ENCODE peak calls at places on chromosomes 2 and 18, in four cellular contexts. One of them, this sample, is unnamed.

GRCh38 chr2:6053711-6054393 is 361.7 kb downstream of the SOX11 start:
- DNase-seq in HepG2: no peak
- DNase-seq in K562: no peak
- DNase-seq in WTC11: no peak
- DNase-seq in this sample: no peak

GRCh38 chr2:14047491-14047890 is 585.0 kb upstream of the LRATD1 start:
- DNase-seq in K562: no peak
- DNase-seq in HepG2: no peak
- DNase-seq in WTC11: no peak
- DNase-seq in this sample: no peak

GRCh38 chr18:48947102-48947501 is 3.7 kb downstream of the SMAD7 start:
- DNase-seq in WTC11: no peak
- DNase-seq in K562: no peak
- DNase-seq in HepG2: no peak
- DNase-seq in this sample: no peak

GRCh38 chr2:121480826-121481225 is 49.9 kb upstream of the RNU4ATAC start:
- DNase-seq in WTC11: no peak
- DNase-seq in HepG2: no peak
- DNase-seq in K562: no peak
- DNase-seq in this sample: peak; percentile 76

GRCh38 chr2:241932895-241933174 is 63.3 kb downstream of the RTP5 start:
- DNase-seq in K562: no peak
- DNase-seq in HepG2: no peak
- DNase-seq in WTC11: no peak
- DNase-seq in this sample: no peak

GRCh38 chr18:8849696-8850095 is 144.3 kb downstream of the MTCL1 start:
- DNase-seq in K562: no peak
- DNase-seq in HepG2: no peak
- DNase-seq in WTC11: no peak
- DNase-seq in this sample: no peak

GRCh38 chr2:128594953-128595677 is 276.4 kb upstream of the HS6ST1 start:
- DNase-seq in WTC11: no peak
- DNase-seq in K562: no peak
- DNase-seq in HepG2: peak; percentile 77
- DNase-seq in this sample: no peak

GRCh38 chr18:2982452-2983172 is 30.3 kb downstream of the LPIN2 start:
- DNase-seq in K562: no peak
- DNase-seq in WTC11: no peak
- DNase-seq in HepG2: peak; percentile 68
- DNase-seq in this sample: no peak

GRCh38 chr2:165877565-165878550 is 75.7 kb downstream of the TTC21B start:
- DNase-seq in HepG2: no peak
- DNase-seq in WTC11: no peak
- DNase-seq in K562: no peak
- DNase-seq in this sample: no peak

GRCh38 chr2:238818576-238818975 is 29.3 kb upstream of the TWIST2 start:
- DNase-seq in K562: no peak
- DNase-seq in HepG2: no peak
- DNase-seq in WTC11: no peak
- DNase-seq in this sample: no peak

GRCh38 chr2:86482034-86482433 is 40.9 kb downstream of the KDM3A start:
- DNase-seq in HepG2: no peak
- DNase-seq in K562: no peak
- DNase-seq in WTC11: no peak
- DNase-seq in this sample: no peak

GRCh38 chr2:3257166-3257565 is 120.5 kb downstream of the EIPR1 start:
- DNase-seq in WTC11: peak; percentile 41
- DNase-seq in HepG2: no peak
- DNase-seq in K562: no peak
- DNase-seq in this sample: peak; percentile 64

GRCh38 chr2:173159794-173160463 is 84.3 kb downstream of the MAP3K20 start:
- DNase-seq in K562: peak; percentile 5
- DNase-seq in WTC11: no peak
- DNase-seq in HepG2: peak; percentile 25
- DNase-seq in this sample: no peak

GRCh38 chr2:69731575-69731974 is 10.4 kb upstream of the ANXA4 start:
- DNase-seq in K562: no peak
- DNase-seq in WTC11: no peak
- DNase-seq in HepG2: no peak
- DNase-seq in this sample: no peak

GRCh38 chr2:118013724-118014491 is at the start of gene CCDC93:
- DNase-seq in WTC11: peak; percentile 84
- DNase-seq in HepG2: peak; percentile 72
- DNase-seq in K562: peak; percentile 89
- DNase-seq in this sample: peak; percentile 99

GRCh38 chr2:226799976-226800940 is 638 bp upstream of the IRS1 start:
- DNase-seq in K562: no peak
- DNase-seq in WTC11: no peak
- DNase-seq in HepG2: peak; percentile 98
- DNase-seq in this sample: peak; percentile 25

GRCh38 chr2:180077295-180077906 is 70.3 kb upstream of the CWC22 start:
- DNase-seq in K562: no peak
- DNase-seq in WTC11: no peak
- DNase-seq in HepG2: peak; percentile 5
- DNase-seq in this sample: peak; percentile 24

GRCh38 chr2:96549967-96550786 is 13.6 kb downstream of the ARID5A start:
- DNase-seq in WTC11: peak; percentile 90
- DNase-seq in K562: peak; percentile 82
- DNase-seq in HepG2: peak; percentile 88
- DNase-seq in this sample: peak; percentile 22

GRCh38 chr2:148124271-148124670 is 103.4 kb downstream of the MBD5 start:
- DNase-seq in K562: no peak
- DNase-seq in WTC11: no peak
- DNase-seq in HepG2: no peak
- DNase-seq in this sample: no peak

GRCh38 chr2:29614295-29614830 is 307.0 kb downstream of the ALK start:
- DNase-seq in K562: no peak
- DNase-seq in WTC11: no peak
- DNase-seq in HepG2: no peak
- DNase-seq in this sample: no peak

GRCh38 chr2:108632748-108633147 is 86.5 kb upstream of the RANBP2 start:
- DNase-seq in HepG2: no peak
- DNase-seq in K562: no peak
- DNase-seq in WTC11: no peak
- DNase-seq in this sample: no peak

GRCh38 chr2:162888641-162889040 is 50.1 kb upstream of the KCNH7 start:
- DNase-seq in K562: no peak
- DNase-seq in HepG2: no peak
- DNase-seq in WTC11: no peak
- DNase-seq in this sample: no peak

GRCh38 chr2:236679906-236680305 is 110.3 kb downstream of the ACKR3 start:
- DNase-seq in WTC11: no peak
- DNase-seq in K562: no peak
- DNase-seq in HepG2: no peak
- DNase-seq in this sample: no peak

GRCh38 chr2:43075906-43076585 is 150.4 kb downstream of the ZFP36L2 start:
- DNase-seq in WTC11: no peak
- DNase-seq in HepG2: no peak
- DNase-seq in K562: no peak
- DNase-seq in this sample: no peak

GRCh38 chr18:39655341-39655740 is 2089.7 kb upstream of the CELF4 start:
- DNase-seq in WTC11: no peak
- DNase-seq in K562: no peak
- DNase-seq in HepG2: no peak
- DNase-seq in this sample: no peak

GRCh38 chr2:230852113-230852512 is 12.6 kb upstream of the ITM2C start:
- DNase-seq in WTC11: no peak
- DNase-seq in K562: no peak
- DNase-seq in HepG2: no peak
- DNase-seq in this sample: no peak

GRCh38 chr2:29596584-29596983 is 324.8 kb downstream of the ALK start:
- DNase-seq in HepG2: no peak
- DNase-seq in K562: no peak
- DNase-seq in WTC11: no peak
- DNase-seq in this sample: no peak

DNA sequence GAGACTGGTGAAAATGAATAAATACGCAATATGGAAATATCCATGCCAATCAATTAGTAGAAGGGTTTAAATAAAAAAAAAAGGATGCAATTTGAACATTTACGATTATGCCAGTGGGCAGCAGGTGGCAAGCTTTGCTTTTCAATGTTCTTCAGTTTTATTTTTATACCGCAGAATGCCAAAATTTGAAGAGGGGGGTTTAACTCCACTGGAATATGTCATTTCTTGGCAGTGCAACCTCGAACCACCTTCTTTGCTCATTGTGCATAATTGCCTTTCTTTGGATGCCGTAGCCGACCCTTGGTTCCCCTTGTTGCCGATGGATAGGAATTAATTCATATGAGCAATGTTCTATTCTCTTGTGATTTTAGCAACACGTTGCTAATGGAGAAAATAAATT is 88.0 kb downstream of the LTBP1 start:
- DNase-seq in K562: no peak
- DNase-seq in WTC11: no peak
- DNase-seq in HepG2: no peak
- DNase-seq in this sample: no peak
- TF ChIP-seq FOXJ3 in K562: no peak
- TF ChIP-seq FOXJ3 in WTC11: no peak
- TF ChIP-seq FOXJ3 in HepG2: no peak
- TF ChIP-seq FOXJ3 in this sample: no peak

GRCh38 chr18:23105581-23106219 is 29.6 kb upstream of the CABLES1 start:
- DNase-seq in K562: no peak
- DNase-seq in HepG2: no peak
- DNase-seq in WTC11: no peak
- DNase-seq in this sample: no peak

GRCh38 chr18:23102498-23103260 is 32.6 kb upstream of the CABLES1 start:
- DNase-seq in HepG2: no peak
- DNase-seq in K562: no peak
- DNase-seq in WTC11: no peak
- DNase-seq in this sample: no peak

GRCh38 chr18:23106575-23106974 is 28.7 kb upstream of the CABLES1 start:
- DNase-seq in WTC11: no peak
- DNase-seq in K562: no peak
- DNase-seq in HepG2: peak; percentile 78
- DNase-seq in this sample: no peak

GRCh38 chr18:23103449-23103848 is 31.8 kb upstream of the CABLES1 start:
- DNase-seq in K562: no peak
- DNase-seq in HepG2: no peak
- DNase-seq in WTC11: no peak
- DNase-seq in this sample: no peak

DNA sequence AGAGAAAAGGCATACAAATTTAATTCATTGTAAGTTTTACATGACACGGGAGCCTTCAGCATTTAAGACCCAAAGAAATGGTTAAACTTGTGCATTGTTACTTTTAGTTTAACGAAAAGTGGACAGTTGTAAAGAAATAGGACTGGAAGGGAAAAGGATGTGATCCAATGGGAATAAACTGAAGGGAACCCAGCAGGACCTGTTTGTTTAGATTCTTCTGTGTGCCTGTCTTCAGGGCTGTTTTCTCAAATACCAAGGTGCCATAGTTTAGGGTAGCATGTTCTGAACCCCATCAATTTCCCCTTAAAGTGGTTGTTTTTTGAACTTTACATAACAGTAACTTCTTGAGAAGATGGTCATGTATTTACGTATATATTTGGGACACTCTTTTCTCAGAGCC is 30.3 kb upstream of the CABLES1 start:
- DNase-seq in WTC11: no peak
- DNase-seq in K562: no peak
- DNase-seq in HepG2: no peak
- DNase-seq in this sample: no peak
- TF ChIP-seq FOXJ3 in WTC11: no peak
- TF ChIP-seq FOXJ3 in K562: no peak
- TF ChIP-seq FOXJ3 in HepG2: no peak
- TF ChIP-seq FOXJ3 in this sample: no peak

GRCh38 chr2:25165992-25166618 is 2.3 kb downstream of the POMC start:
- DNase-seq in K562: peak; percentile 29
- DNase-seq in WTC11: peak; percentile 70
- DNase-seq in HepG2: peak; percentile 39
- DNase-seq in this sample: peak; percentile 73

GRCh38 chr2:25170888-25171287 is 2.5 kb upstream of the POMC start:
- DNase-seq in K562: peak; percentile 14
- DNase-seq in WTC11: no peak
- DNase-seq in HepG2: no peak
- DNase-seq in this sample: peak; percentile 16

GRCh38 chr2:25164526-25164925 is 3.9 kb downstream of the POMC start:
- DNase-seq in K562: no peak
- DNase-seq in HepG2: no peak
- DNase-seq in WTC11: no peak
- DNase-seq in this sample: no peak

GRCh38 chr2:25169073-25169470 is 692 bp upstream of the POMC start:
- DNase-seq in WTC11: no peak
- DNase-seq in HepG2: no peak
- DNase-seq in K562: no peak
- DNase-seq in this sample: peak; percentile 41

GRCh38 chr2:25168256-25169072 is at the start of gene POMC:
- DNase-seq in K562: no peak
- DNase-seq in HepG2: no peak
- DNase-seq in WTC11: peak; percentile 65
- DNase-seq in this sample: peak; percentile 82
- TF ChIP-seq FOXJ3 in K562: no peak
- TF ChIP-seq FOXJ3 in HepG2: no peak
- TF ChIP-seq FOXJ3 in WTC11: no peak
- TF ChIP-seq FOXJ3 in this sample: no peak

GRCh38 chr2:112752667-112753066 is 11.7 kb downstream of the CKAP2L start:
- DNase-seq in HepG2: no peak
- DNase-seq in K562: no peak
- DNase-seq in WTC11: no peak
- DNase-seq in this sample: no peak

GRCh38 chr2:112750560-112750843 is 13.9 kb downstream of the CKAP2L start:
- DNase-seq in HepG2: no peak
- DNase-seq in K562: no peak
- DNase-seq in WTC11: no peak
- DNase-seq in this sample: no peak

GRCh38 chr2:112751451-112752197 is 12.8 kb downstream of the CKAP2L start:
- DNase-seq in HepG2: peak; percentile 34
- DNase-seq in K562: no peak
- DNase-seq in WTC11: no peak
- DNase-seq in this sample: no peak

GRCh38 chr2:112754562-112754961 is 9.8 kb downstream of the CKAP2L start:
- DNase-seq in HepG2: no peak
- DNase-seq in WTC11: no peak
- DNase-seq in K562: no peak
- DNase-seq in this sample: no peak

GRCh38 chr2:112749755-112750559 is 14.5 kb downstream of the CKAP2L start:
- DNase-seq in K562: peak; percentile 82
- DNase-seq in WTC11: peak; percentile 85
- DNase-seq in HepG2: peak; percentile 62
- DNase-seq in this sample: peak; percentile 72
- TF ChIP-seq FOXJ3 in K562: peak; percentile 73
- TF ChIP-seq FOXJ3 in WTC11: no peak
- TF ChIP-seq FOXJ3 in HepG2: no peak
- TF ChIP-seq FOXJ3 in this sample: no peak

DNA sequence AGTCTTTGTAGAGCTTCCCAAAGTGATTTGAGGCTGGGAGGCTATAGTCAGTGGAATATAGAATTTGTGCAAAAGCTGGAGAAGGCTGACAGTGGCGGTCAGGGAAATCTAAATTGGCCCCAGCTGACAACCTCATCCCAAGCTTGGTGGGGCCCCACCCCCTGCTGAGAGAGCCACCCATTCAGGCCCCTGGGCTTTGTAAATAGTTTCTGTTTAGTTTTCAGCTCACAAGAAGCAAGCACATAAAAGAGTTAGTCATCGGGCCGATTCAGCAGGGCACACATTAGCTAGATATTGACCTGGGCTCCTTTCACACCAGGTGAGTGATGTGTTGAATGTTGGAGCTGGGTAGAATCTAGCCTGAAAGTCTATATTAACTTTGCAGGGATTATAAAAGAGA is 227.1 kb downstream of the VAPA start:
- DNase-seq in K562: no peak
- DNase-seq in WTC11: no peak
- DNase-seq in HepG2: peak; percentile 85
- DNase-seq in this sample: no peak
- TF ChIP-seq FOXJ3 in K562: no peak
- TF ChIP-seq FOXJ3 in WTC11: no peak
- TF ChIP-seq FOXJ3 in HepG2: peak; percentile 25
- TF ChIP-seq FOXJ3 in this sample: no peak